ENCODE peak calls at places on chromosome 21, in six cellular contexts. R, Z, P, X, T and I are unnamed samples.

GRCh38 chr21:31416465-31416864 is 72.4 kb upstream of the TIAM1 start:
- DNase-seq in X (no peak), Z (no peak), P (no peak), T (no peak), R (no peak), I (no peak)

GRCh38 chr21:17900281-17900989 is 81.3 kb upstream of the C21orf91 start:
- DNase-seq in R (no peak), Z (no peak), T (no peak), X (peak; percentile 26), P (no peak), I (no peak)

GRCh38 chr21:34693192-34693810 is 24.5 kb downstream of the CLIC6 start:
- DNase-seq in P (peak; percentile 74), X (peak; percentile 78), R (no peak), T (no peak), Z (peak; percentile 56), I (no peak)

GRCh38 chr21:18245493-18245967 is 897 bp downstream of the CHODL start:
- DNase-seq in R (no peak), Z (no peak), T (peak; percentile 62), X (peak; percentile 59), P (peak; percentile 15), I (no peak)

GRCh38 chr21:25568230-25568629 is 39.1 kb downstream of the MRPL39 start:
- DNase-seq in R (no peak), Z (no peak), T (no peak), X (peak; percentile 22), P (peak; percentile 42), I (no peak)

GRCh38 chr21:19228241-19228640 is 824.7 kb upstream of the TMPRSS15 start:
- DNase-seq in T (no peak), P (no peak), X (no peak), R (no peak), Z (no peak), I (no peak)

GRCh38 chr21:39314155-39315027 is 959 bp upstream of the BRWD1 start:
- DNase-seq in X (no peak), R (peak; percentile 38), P (peak; percentile 78), Z (peak; percentile 55), T (peak; percentile 71), I (no peak)

GRCh38 chr21:45363921-45364463 is 41.0 kb upstream of the COL18A1 start:
- DNase-seq in R (peak; percentile 66), X (no peak), T (peak; percentile 97), Z (no peak), P (peak; percentile 99), I (peak; percentile 75)

GRCh38 chr21:46183910-46184624 is at the start of gene SPATC1L:
- DNase-seq in R (peak; percentile 73), Z (peak; percentile 65), T (peak; percentile 83), P (peak; percentile 50), X (peak; percentile 86), I (peak; percentile 72)